ENCODE peak calls at places on chromosome 4, in four cellular contexts. One of them, this sample, is unnamed.

GRCh38 chr4:106289737-106290136 is 26.3 kb downstream of the TBCK start:
- DNase-seq in hepatocyte: no peak
- DNase-seq in OCI-LY7: no peak
- DNase-seq in neural progenitor cell: no peak
- DNase-seq in this sample: no peak

GRCh38 chr4:89123418-89123817 is 12.1 kb downstream of the TIGD2 start:
- DNase-seq in hepatocyte: peak; percentile 65
- DNase-seq in OCI-LY7: no peak
- DNase-seq in neural progenitor cell: no peak
- DNase-seq in this sample: peak; percentile 63

GRCh38 chr4:102223461-102223860 is 121.8 kb downstream of the SLC39A8 start:
- DNase-seq in hepatocyte: no peak
- DNase-seq in OCI-LY7: no peak
- DNase-seq in neural progenitor cell: no peak
- DNase-seq in this sample: no peak

GRCh38 chr4:103075435-103075893 is 1.1 kb downstream of the SLC9B2 start:
- DNase-seq in hepatocyte: peak; percentile 63
- DNase-seq in OCI-LY7: no peak
- DNase-seq in neural progenitor cell: no peak
- DNase-seq in this sample: peak; percentile 16

GRCh38 chr4:81984746-81985145 is 389.0 kb downstream of the HNRNPD start:
- DNase-seq in hepatocyte: no peak
- DNase-seq in OCI-LY7: no peak
- DNase-seq in neural progenitor cell: no peak
- DNase-seq in this sample: no peak

GRCh38 chr4:25233194-25233593 is 639 bp upstream of the PI4K2B start:
- DNase-seq in hepatocyte: no peak
- DNase-seq in OCI-LY7: peak; percentile 24
- DNase-seq in neural progenitor cell: no peak
- DNase-seq in this sample: no peak

GRCh38 chr4:113591982-113592381 is 169.6 kb downstream of the CAMK2D start:
- DNase-seq in hepatocyte: no peak
- DNase-seq in OCI-LY7: no peak
- DNase-seq in neural progenitor cell: no peak
- DNase-seq in this sample: no peak

GRCh38 chr4:150038335-150039076 is 39.7 kb upstream of the DCLK2 start:
- DNase-seq in hepatocyte: no peak
- DNase-seq in OCI-LY7: peak; percentile 52
- DNase-seq in neural progenitor cell: no peak
- DNase-seq in this sample: no peak

GRCh38 chr4:106541253-106541652 is 172.7 kb upstream of the GIMD1 start:
- DNase-seq in hepatocyte: no peak
- DNase-seq in OCI-LY7: no peak
- DNase-seq in neural progenitor cell: no peak
- DNase-seq in this sample: peak; percentile 41

GRCh38 chr4:71456841-71457240 is 118.0 kb downstream of the SLC4A4 start:
- DNase-seq in hepatocyte: peak; percentile 51
- DNase-seq in OCI-LY7: no peak
- DNase-seq in neural progenitor cell: no peak
- DNase-seq in this sample: peak; percentile 60

GRCh38 chr4:150464523-150464922 is 117.4 kb upstream of the MAB21L2 start:
- DNase-seq in hepatocyte: no peak
- DNase-seq in OCI-LY7: no peak
- DNase-seq in neural progenitor cell: no peak
- DNase-seq in this sample: no peak

GRCh38 chr4:176193898-176194297 is 1.5 kb downstream of the SPATA4 start:
- DNase-seq in hepatocyte: no peak
- DNase-seq in OCI-LY7: no peak
- DNase-seq in neural progenitor cell: no peak
- DNase-seq in this sample: peak; percentile 95

GRCh38 chr4:187236491-187236890 is 512.8 kb upstream of the FAT1 start:
- DNase-seq in hepatocyte: peak; percentile 46
- DNase-seq in OCI-LY7: no peak
- DNase-seq in neural progenitor cell: no peak
- DNase-seq in this sample: peak; percentile 39

GRCh38 chr4:158202475-158202874 is 7.8 kb upstream of the TMEM144 start:
- DNase-seq in hepatocyte: no peak
- DNase-seq in OCI-LY7: no peak
- DNase-seq in neural progenitor cell: no peak
- DNase-seq in this sample: no peak

GRCh38 chr4:136713140-136713539 is 819.2 kb downstream of the PCDH18 start:
- DNase-seq in hepatocyte: no peak
- DNase-seq in OCI-LY7: no peak
- DNase-seq in neural progenitor cell: no peak
- DNase-seq in this sample: no peak
- TF ChIP-seq CTCF in hepatocyte: no peak
- TF ChIP-seq CTCF in OCI-LY7: no peak
- TF ChIP-seq CTCF in neural progenitor cell: no peak
- TF ChIP-seq CTCF in this sample: peak; percentile 6

GRCh38 chr4:87527446-87528240 is 1.5 kb downstream of the SPARCL1 start:
- DNase-seq in hepatocyte: no peak
- DNase-seq in OCI-LY7: no peak
- DNase-seq in neural progenitor cell: no peak
- DNase-seq in this sample: no peak
- H3K4me1 ChIP-seq in hepatocyte: peaks cover 23% of the 10 kb centered on the region
- H3K4me1 ChIP-seq in OCI-LY7: no peaks in the 10 kb centered on the region
- H3K4me1 ChIP-seq in neural progenitor cell: peaks cover 35% of the 10 kb centered on the region
- H3K4me1 ChIP-seq in this sample: peaks cover 34% of the 10 kb centered on the region

GRCh38 chr4:110132822-110133719 is 65.3 kb downstream of the ELOVL6 start:
- DNase-seq in hepatocyte: peak; percentile 21
- DNase-seq in OCI-LY7: no peak
- DNase-seq in neural progenitor cell: no peak
- DNase-seq in this sample: no peak
- H3K79me2 ChIP-seq in hepatocyte: peaks cover 8% of the 10 kb centered on the region
- H3K79me2 ChIP-seq in OCI-LY7: no peaks in the 10 kb centered on the region
- H3K79me2 ChIP-seq in neural progenitor cell: peaks cover 50% of the 10 kb centered on the region
- H3K79me2 ChIP-seq in this sample: peaks cover 34% of the 10 kb centered on the region

GRCh38 chr4:23828779-23829178 is 61.1 kb downstream of the PPARGC1A start:
- DNase-seq in hepatocyte: no peak
- DNase-seq in OCI-LY7: no peak
- DNase-seq in neural progenitor cell: no peak
- DNase-seq in this sample: no peak
- TF ChIP-seq CTCF in hepatocyte: no peak
- TF ChIP-seq CTCF in OCI-LY7: no peak
- TF ChIP-seq CTCF in neural progenitor cell: no peak
- TF ChIP-seq CTCF in this sample: no peak

DNA sequence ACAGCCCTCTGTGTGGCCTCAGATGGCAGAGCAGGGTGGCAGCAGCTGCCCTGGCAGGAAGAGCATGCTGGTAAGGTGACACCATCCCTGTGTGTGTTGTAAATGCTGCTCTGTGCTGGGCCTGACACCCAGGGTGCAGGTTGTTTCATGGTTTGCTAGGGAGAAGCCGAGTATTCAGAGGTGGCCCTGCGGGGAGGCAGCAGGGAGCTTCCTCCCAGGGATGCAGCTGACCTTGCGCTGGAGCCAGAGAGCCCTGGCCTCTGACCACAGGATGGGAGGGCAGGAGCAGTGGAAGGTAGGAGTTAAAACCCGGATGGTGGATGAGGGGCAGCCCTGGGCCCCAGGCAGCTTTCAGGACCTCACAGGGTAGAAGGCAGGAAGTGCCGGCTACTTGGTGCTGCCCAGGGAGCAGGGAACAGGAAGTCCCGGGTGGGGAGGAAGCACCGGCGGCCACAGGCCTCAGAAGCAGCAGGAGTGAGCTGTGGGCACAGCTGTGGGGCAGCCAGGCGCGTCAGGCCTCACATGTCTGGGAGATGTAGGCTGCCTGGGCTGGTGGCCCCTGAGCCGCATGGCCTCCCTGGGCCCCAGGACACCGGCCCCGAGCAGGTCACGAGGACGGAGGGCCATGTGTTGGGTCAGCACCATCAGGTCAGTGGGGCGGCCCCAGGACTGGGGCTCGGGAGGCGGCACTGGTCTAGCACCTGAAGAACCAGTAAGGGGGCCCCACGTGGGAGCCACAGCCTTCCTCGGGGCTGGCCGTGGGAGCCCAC is 19.1 kb downstream of the SH3BP2 start:
- DNase-seq in hepatocyte: no peak
- DNase-seq in OCI-LY7: peak; percentile 88
- DNase-seq in neural progenitor cell: peak; percentile 43
- DNase-seq in this sample: no peak
- H3K4me1 ChIP-seq in hepatocyte: peaks cover 18% of the 10 kb centered on the region
- H3K4me1 ChIP-seq in OCI-LY7: peaks cover 33% of the 10 kb centered on the region
- H3K4me1 ChIP-seq in neural progenitor cell: peaks cover 23% of the 10 kb centered on the region
- H3K4me1 ChIP-seq in this sample: no peaks in the 10 kb centered on the region

This sample was measured in mammary epithelial cell.